ENCODE peak calls at places on chromosomes 5 and 9, in seven cellular contexts. Z is BJ; P is lower lobe of right lung; I is PC-9; B is CD8-positive, alpha-beta memory T cell; J is heart left ventricle; S is ovary. N is an unnamed sample.

GRCh38 chr5:132067451-132067850 is 6.1 kb upstream of the CSF2 start:
- DNase-seq in Z (no peak), P (no peak), I (no peak), B (no peak), J (no peak), S (no peak), N (no peak)

GRCh38 chr9:110287289-110287680 is 31.0 kb upstream of the TXN start:
- DNase-seq in Z (no peak), P (no peak), I (no peak), B (no peak), J (no peak), S (no peak), N (no peak)

GRCh38 chr5:171444582-171444981 is 25.1 kb downstream of the FGF18 start:
- DNase-seq in Z (no peak), P (no peak), I (no peak), B (no peak), J (no peak), S (no peak), N (no peak)

GRCh38 chr5:98314262-98314661 is 459.2 kb upstream of the RGMB start:
- DNase-seq in Z (peak; percentile 83), P (no peak), I (no peak), B (no peak), J (no peak), S (no peak), N (no peak)

GRCh38 chr5:167720676-167721260 is 570.7 kb upstream of the WWC1 start:
- DNase-seq in Z (no peak), P (no peak), I (no peak), B (no peak), J (no peak), S (no peak), N (no peak)

GRCh38 chr9:35736201-35736633 is 3.8 kb downstream of the CREB3 start:
- DNase-seq in Z (no peak), P (peak; percentile 64), I (peak; percentile 61), B (peak; percentile 58), J (peak; percentile 66), S (no peak), N (no peak)

GRCh38 chr5:124806026-124806856 is 59.8 kb upstream of the ZNF608 start:
- DNase-seq in Z (no peak), P (peak; percentile 80), I (no peak), B (no peak), J (peak; percentile 83), S (peak; percentile 75), N (peak; percentile 76)

GRCh38 chr5:55636711-55637110 is 75.4 kb downstream of the SLC38A9 start:
- DNase-seq in Z (no peak), P (no peak), I (peak; percentile 63), B (no peak), J (peak; percentile 44), S (no peak), N (peak; percentile 82)

GRCh38 chr9:121350993-121351561 is 19.0 kb downstream of the STOM start:
- DNase-seq in Z (peak; percentile 80), P (peak; percentile 59), I (peak; percentile 72), B (no peak), J (peak; percentile 85), S (peak; percentile 52), N (no peak)

GRCh38 chr9:130680836-130681768 is 12.5 kb upstream of the EXOSC2 start:
- DNase-seq in Z (peak; percentile 48), P (peak; percentile 88), I (peak; percentile 78), B (peak; percentile 33), J (peak; percentile 62), S (peak; percentile 75), N (peak; percentile 91)

GRCh38 chr5:138149530-138149929 is 10.3 kb upstream of the NME5 start:
- DNase-seq in Z (no peak), P (no peak), I (no peak), B (no peak), J (no peak), S (no peak), N (no peak)

GRCh38 chr5:131977212-131977604 is 31.7 kb upstream of the MEIKIN start:
- DNase-seq in Z (no peak), P (no peak), I (no peak), B (no peak), J (no peak), S (no peak), N (no peak)

DNA sequence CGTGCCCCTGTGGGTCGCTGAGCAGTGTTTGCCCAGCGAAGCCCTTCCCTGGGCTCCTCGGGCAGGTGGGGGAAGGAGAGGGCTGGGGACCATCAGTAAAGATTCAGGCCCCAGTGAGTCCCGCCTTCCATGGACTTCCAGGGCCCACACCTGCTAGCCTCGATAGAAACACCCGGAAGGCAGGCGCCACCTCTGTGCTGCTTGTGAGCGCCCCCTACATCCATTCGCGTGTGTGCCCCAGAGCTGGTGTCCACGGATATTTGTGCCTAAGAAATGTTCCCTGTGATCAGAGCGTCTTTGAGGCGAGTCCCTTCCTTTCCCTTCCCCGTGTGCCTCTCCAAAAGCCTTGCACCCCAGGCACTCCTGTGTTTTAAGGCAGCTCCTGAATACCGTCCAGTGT is 101.2 kb downstream of the COL5A1 start:
- DNase-seq in Z (no peak), P (no peak), I (no peak), B (no peak), J (no peak), S (no peak), N (no peak)
- H3K36me3 ChIP-seq in Z (peaks cover 71% of the 10 kb centered on the region), P (peaks cover 4% of the 10 kb centered on the region), I (no peaks in the 10 kb centered on the region), B (no peaks in the 10 kb centered on the region), J (peaks cover 15% of the 10 kb centered on the region), S (no peaks in the 10 kb centered on the region), N (no peaks in the 10 kb centered on the region)

DNA sequence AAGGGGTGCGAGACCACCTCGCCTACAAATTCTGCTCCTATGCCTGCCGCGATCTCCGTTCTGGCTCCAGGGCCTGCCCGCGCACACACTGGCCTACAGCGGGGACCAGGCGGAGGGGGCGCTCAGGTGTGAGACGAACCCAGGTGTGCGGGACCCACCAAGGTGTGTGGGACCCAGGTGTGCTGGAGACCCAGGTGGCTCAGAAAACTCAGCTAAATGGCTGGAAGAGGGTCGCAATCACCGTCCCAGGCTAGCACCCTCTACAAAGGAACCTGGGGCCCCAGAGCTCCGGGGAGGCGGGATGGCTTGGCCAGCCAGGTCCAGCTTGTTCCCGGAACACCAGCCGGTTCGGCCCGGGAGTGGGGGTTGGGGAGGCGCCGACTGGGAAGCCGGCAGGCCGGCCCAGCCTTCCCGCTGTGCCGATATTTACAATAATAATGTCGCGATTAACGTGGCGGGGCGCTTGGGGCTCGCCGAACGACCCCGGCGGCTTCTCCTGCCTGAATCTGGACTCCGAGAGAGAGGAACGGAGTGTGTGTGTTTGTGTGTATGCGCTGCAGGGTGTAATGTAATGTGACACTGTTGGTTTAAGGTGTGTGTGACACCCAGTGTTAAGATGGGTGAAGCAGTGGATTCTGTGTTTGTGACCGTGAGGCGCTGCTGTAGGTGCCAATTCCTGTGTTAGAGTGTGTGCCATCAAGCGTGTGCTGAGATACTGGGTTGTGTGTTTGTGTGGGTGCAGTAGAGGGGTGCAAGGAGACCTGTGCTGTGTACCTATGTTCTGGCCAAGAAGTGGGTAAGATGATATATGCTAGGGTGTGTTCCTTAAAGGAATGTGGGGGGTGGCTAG is 1.4 kb downstream of the PCDH1 start:
- DNase-seq in Z (no peak), P (peak; percentile 68), I (no peak), B (no peak), J (no peak), S (no peak), N (peak; percentile 79)
- H3K4me3 ChIP-seq in Z (no peak overlapping the region), P (peak overlapping the region; percentile 77), I (peak overlapping the region; percentile 99), B (peak overlapping the region; percentile 28), J (peak overlapping the region; percentile 82), S (peak overlapping the region; percentile 43), N (peak overlapping the region; percentile 84)

GRCh38 chr5:57232293-57233033 is 58.6 kb downstream of the GPBP1 start:
- DNase-seq in Z (no peak), P (no peak), I (no peak), B (no peak), J (no peak), S (no peak), N (no peak)
- H3K36me3 ChIP-seq in Z (peaks cover 4% of the 10 kb centered on the region), P (peaks cover 56% of the 10 kb centered on the region), I (peaks cover 44% of the 10 kb centered on the region), B (peaks cover 36% of the 10 kb centered on the region), J (peaks cover 63% of the 10 kb centered on the region), S (no peaks in the 10 kb centered on the region), N (peaks cover 2% of the 10 kb centered on the region)

DNA sequence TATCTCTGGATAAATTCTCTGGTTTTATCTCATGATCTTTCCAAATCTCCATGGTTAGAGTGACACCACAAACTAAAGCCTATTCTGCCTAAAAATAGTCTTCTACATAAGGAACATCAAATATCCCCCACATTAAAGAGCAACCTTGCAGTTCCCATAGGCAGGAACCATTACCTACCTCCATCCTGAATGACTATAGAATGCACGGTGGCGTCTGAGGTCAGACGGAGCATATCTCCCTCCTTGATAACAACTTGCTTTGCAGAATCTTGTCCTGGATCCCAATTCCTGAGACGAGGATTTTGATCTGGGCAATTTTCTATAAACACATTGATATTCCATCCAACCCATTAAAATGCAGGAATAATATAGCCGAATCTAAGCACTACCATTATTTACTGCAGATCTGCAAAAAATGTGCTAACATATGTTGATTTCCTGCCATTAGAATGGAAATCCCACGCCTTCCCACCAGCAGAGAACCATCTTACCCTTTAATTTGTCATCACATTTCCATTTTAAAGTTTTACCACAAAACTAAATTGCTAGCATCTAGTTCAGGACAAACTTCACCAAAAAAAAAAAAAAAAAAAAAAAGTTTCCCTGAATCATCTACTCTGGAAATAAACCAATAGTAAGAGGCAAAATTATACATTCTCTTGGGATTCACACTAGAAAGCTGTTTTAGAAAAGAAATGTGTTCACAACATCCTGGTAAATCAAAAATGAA is 22.1 kb downstream of the CEMIP2 start:
- DNase-seq in Z (no peak), P (no peak), I (no peak), B (no peak), J (no peak), S (no peak), N (no peak)
- H3K4me3 ChIP-seq in Z (no peak overlapping the region), P (no peak overlapping the region), I (no peak overlapping the region), B (no peak overlapping the region), J (no peak overlapping the region), S (no peak overlapping the region), N (no peak overlapping the region)

DNA sequence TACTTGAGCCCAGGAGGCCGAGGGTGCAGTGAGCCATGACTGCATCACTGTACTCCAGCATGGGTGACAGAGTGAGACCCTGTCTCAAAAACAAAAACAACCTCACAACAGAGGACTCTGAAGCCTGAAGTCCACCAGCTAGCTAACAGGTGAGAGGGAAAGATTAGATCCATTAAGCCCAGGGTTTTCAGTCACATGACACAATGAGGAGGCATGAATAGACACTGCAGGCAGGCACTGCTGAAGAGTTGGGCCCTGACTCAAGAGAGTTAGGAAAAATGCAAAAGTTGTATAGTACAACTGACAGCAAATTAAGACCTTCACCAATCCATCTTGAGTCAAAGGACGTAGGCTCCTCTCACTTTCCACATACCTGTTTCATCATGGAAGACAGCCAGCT is 64.9 kb downstream of the IARS1 start:
- DNase-seq in Z (no peak), P (no peak), I (no peak), B (no peak), J (no peak), S (no peak), N (no peak)
- H3K36me3 ChIP-seq in Z (peaks cover 18% of the 10 kb centered on the region), P (peaks cover 54% of the 10 kb centered on the region), I (peaks cover 48% of the 10 kb centered on the region), B (peaks cover 32% of the 10 kb centered on the region), J (peaks cover 81% of the 10 kb centered on the region), S (no peaks in the 10 kb centered on the region), N (peaks cover 7% of the 10 kb centered on the region)

DNA sequence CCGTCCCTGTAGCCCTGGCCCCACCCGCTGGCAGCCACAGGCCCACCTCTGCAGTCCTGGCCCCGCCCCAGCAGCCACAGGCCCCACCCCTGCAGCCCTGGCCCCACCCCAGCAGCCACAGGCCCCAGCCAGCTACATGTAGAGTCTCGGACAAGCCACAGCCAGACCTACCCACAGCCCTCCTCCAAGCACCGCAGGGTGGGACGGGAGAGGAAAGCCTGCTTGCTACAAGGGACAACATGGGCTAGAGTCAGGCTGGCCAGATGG is 49.5 kb upstream of the SARDH start:
- DNase-seq in Z (no peak), P (no peak), I (no peak), B (no peak), J (no peak), S (no peak), N (no peak)
- H3K4me3 ChIP-seq in Z (no peak overlapping the region), P (no peak overlapping the region), I (no peak overlapping the region), B (no peak overlapping the region), J (no peak overlapping the region), S (no peak overlapping the region), N (no peak overlapping the region)